ENCODE peak calls at places on chromosomes 16 and 17, in five cellular contexts. One of them, this sample, is unnamed.

GRCh38 chr17:57524790-57525543 is 220.1 kb downstream of the CCDC182 start:
- DNase-seq in stomach: no peak
- DNase-seq in body of pancreas: no peak
- DNase-seq in sigmoid colon: no peak
- DNase-seq in ovary: no peak
- DNase-seq in this sample: no peak

GRCh38 chr16:79286646-79287423 is 313.7 kb downstream of the MAF start:
- DNase-seq in stomach: peak; percentile 49
- DNase-seq in body of pancreas: peak; percentile 63
- DNase-seq in sigmoid colon: peak; percentile 74
- DNase-seq in ovary: peak; percentile 51
- DNase-seq in this sample: peak; percentile 78

GRCh38 chr17:31319253-31319661 is 2.2 kb downstream of the EVI2A start:
- DNase-seq in stomach: no peak
- DNase-seq in body of pancreas: no peak
- DNase-seq in sigmoid colon: no peak
- DNase-seq in ovary: no peak
- DNase-seq in this sample: no peak

GRCh38 chr16:22088642-22089041 is 3.7 kb upstream of the VWA3A start:
- DNase-seq in stomach: no peak
- DNase-seq in body of pancreas: no peak
- DNase-seq in sigmoid colon: no peak
- DNase-seq in ovary: no peak
- DNase-seq in this sample: no peak

GRCh38 chr17:49086316-49086605 is 46.3 kb upstream of the B4GALNT2 start:
- DNase-seq in stomach: no peak
- DNase-seq in body of pancreas: no peak
- DNase-seq in sigmoid colon: no peak
- DNase-seq in ovary: no peak
- DNase-seq in this sample: no peak

GRCh38 chr17:31830971-31831755 is 27.9 kb downstream of the COPRS start:
- DNase-seq in stomach: no peak
- DNase-seq in body of pancreas: no peak
- DNase-seq in sigmoid colon: no peak
- DNase-seq in ovary: no peak
- DNase-seq in this sample: no peak

GRCh38 chr16:49463529-49463928 is 89.9 kb downstream of the C16orf78 start:
- DNase-seq in stomach: peak; percentile 44
- DNase-seq in body of pancreas: peak; percentile 6
- DNase-seq in sigmoid colon: peak; percentile 36
- DNase-seq in ovary: peak; percentile 4
- DNase-seq in this sample: peak; percentile 92

GRCh38 chr17:13594310-13594709 is 7.4 kb downstream of the HS3ST3A1 start:
- DNase-seq in stomach: no peak
- DNase-seq in body of pancreas: no peak
- DNase-seq in sigmoid colon: no peak
- DNase-seq in ovary: no peak
- DNase-seq in this sample: no peak

GRCh38 chr16:56258508-56259424 is 67.5 kb downstream of the GNAO1 start:
- DNase-seq in stomach: no peak
- DNase-seq in body of pancreas: no peak
- DNase-seq in sigmoid colon: peak; percentile 62
- DNase-seq in ovary: no peak
- DNase-seq in this sample: no peak

GRCh38 chr16:15822957-15823356 is 33.9 kb downstream of the MYH11 start:
- DNase-seq in stomach: peak; percentile 68
- DNase-seq in body of pancreas: peak; percentile 60
- DNase-seq in sigmoid colon: peak; percentile 97
- DNase-seq in ovary: peak; percentile 31
- DNase-seq in this sample: no peak

GRCh38 chr17:48513097-48513496 is 17.7 kb downstream of the HOXB1 start:
- DNase-seq in stomach: no peak
- DNase-seq in body of pancreas: no peak
- DNase-seq in sigmoid colon: no peak
- DNase-seq in ovary: no peak
- DNase-seq in this sample: no peak

DNA sequence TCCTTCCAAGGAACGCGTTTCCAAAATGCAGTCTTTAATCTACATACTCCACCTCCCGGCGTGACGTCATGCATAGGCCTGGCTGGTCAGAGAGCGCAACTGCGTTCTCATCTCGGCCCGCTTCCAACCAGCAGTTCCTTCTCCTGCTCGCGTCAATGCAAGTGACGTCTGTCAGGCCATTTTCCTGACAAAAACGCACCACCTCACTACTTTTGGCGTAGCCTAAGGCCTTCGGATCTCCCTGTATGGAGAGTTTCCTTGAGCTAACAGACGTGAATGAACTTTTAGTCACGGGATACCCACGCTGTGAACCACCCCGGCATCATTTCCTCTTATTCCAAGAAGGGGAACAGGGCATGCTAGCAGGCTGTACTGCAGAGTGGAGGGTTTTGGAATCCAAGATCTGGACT is 25.0 kb downstream of the TEX14 start:
- DNase-seq in stomach: peak; percentile 74
- DNase-seq in body of pancreas: peak; percentile 70
- DNase-seq in sigmoid colon: peak; percentile 86
- DNase-seq in ovary: peak; percentile 73
- DNase-seq in this sample: peak; percentile 68
- TF ChIP-seq POLR2A in stomach: no peak
- TF ChIP-seq POLR2A in body of pancreas: no peak
- TF ChIP-seq POLR2A in sigmoid colon: no peak
- TF ChIP-seq POLR2A in ovary: no peak
- TF ChIP-seq POLR2A in this sample: no peak

DNA sequence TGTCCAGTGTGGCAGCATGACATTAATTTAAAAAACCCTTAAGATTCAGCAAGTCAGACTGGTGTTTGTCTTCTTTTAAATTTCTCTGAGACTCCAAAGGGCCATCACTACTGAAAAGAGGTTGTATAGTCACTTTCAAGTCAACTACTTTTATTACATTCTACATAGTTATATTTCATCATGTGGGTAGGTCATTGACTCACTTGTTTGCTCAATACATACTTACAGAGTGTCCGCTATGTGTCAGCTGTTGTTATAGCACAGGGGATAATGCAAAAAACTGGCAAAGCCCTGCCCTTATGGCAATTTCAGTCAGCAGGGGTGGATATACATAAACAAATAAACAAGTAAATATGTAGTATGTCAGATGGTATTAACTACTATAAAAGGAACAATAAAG is 2.5 kb upstream of the MYH4 start:
- DNase-seq in stomach: no peak
- DNase-seq in body of pancreas: no peak
- DNase-seq in sigmoid colon: no peak
- DNase-seq in ovary: no peak
- DNase-seq in this sample: no peak
- H3K27ac ChIP-seq in stomach: no peak overlapping the region
- H3K27ac ChIP-seq in body of pancreas: no peak overlapping the region
- H3K27ac ChIP-seq in sigmoid colon: no peak overlapping the region
- H3K27ac ChIP-seq in ovary: no peak overlapping the region
- H3K27ac ChIP-seq in this sample: no peak overlapping the region

GRCh38 chr17:82031303-82031884 is at the start of gene RAC3:
- DNase-seq in stomach: no peak
- DNase-seq in body of pancreas: no peak
- DNase-seq in sigmoid colon: no peak
- DNase-seq in ovary: no peak
- DNase-seq in this sample: no peak
- TF ChIP-seq POLR2A in stomach: no peak
- TF ChIP-seq POLR2A in body of pancreas: no peak
- TF ChIP-seq POLR2A in sigmoid colon: no peak
- TF ChIP-seq POLR2A in ovary: no peak
- TF ChIP-seq POLR2A in this sample: no peak

GRCh38 chr17:36188891-36189306 is 7.7 kb downstream of the CCL3L1 start:
- DNase-seq in stomach: no peak
- DNase-seq in body of pancreas: no peak
- DNase-seq in sigmoid colon: no peak
- DNase-seq in ovary: no peak
- DNase-seq in this sample: peak; percentile 78
- H3K27ac ChIP-seq in stomach: peak overlapping the region; percentile 53
- H3K27ac ChIP-seq in body of pancreas: peak overlapping the region; percentile 47
- H3K27ac ChIP-seq in sigmoid colon: peak overlapping the region; percentile 12
- H3K27ac ChIP-seq in ovary: no peak overlapping the region
- H3K27ac ChIP-seq in this sample: peak overlapping the region; percentile 78

DNA sequence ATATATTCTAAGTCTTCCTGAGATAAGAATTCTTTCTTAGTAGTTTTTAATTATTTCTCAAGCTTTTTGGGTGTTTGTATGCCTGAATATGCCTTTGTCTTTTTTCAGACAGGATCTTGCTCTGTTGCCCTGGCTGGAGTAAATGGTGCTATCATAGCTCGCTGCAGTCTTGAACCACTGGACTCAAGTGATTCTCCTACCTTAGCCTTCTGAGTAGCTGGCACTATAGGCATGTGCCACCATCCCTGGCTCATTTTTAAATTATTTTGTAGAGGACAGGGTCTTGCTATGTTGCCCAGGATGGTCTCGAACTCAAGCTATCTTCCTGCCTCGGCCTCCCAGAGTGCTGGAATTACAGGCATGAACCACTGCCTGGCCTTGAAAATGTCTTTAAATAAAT is 41.6 kb downstream of the MAP2K4 start:
- DNase-seq in stomach: no peak
- DNase-seq in body of pancreas: no peak
- DNase-seq in sigmoid colon: no peak
- DNase-seq in ovary: no peak
- DNase-seq in this sample: no peak
- TF ChIP-seq POLR2A in stomach: no peak
- TF ChIP-seq POLR2A in body of pancreas: no peak
- TF ChIP-seq POLR2A in sigmoid colon: no peak
- TF ChIP-seq POLR2A in ovary: no peak
- TF ChIP-seq POLR2A in this sample: no peak

GRCh38 chr17:17793378-17794214 is 43.2 kb downstream of the SREBF1 start:
- DNase-seq in stomach: no peak
- DNase-seq in body of pancreas: no peak
- DNase-seq in sigmoid colon: no peak
- DNase-seq in ovary: no peak
- DNase-seq in this sample: no peak
- H3K27ac ChIP-seq in stomach: peak overlapping the region; percentile 8
- H3K27ac ChIP-seq in body of pancreas: peak overlapping the region; percentile 49
- H3K27ac ChIP-seq in sigmoid colon: peak overlapping the region; percentile 76
- H3K27ac ChIP-seq in ovary: no peak overlapping the region
- H3K27ac ChIP-seq in this sample: peak overlapping the region; percentile 46

GRCh38 chr16:9008335-9009260 is 44.9 kb upstream of the USP7 start:
- DNase-seq in stomach: peak; percentile 83
- DNase-seq in body of pancreas: peak; percentile 75
- DNase-seq in sigmoid colon: peak; percentile 78
- DNase-seq in ovary: peak; percentile 68
- DNase-seq in this sample: peak; percentile 66
- TF ChIP-seq POLR2A in stomach: no peak
- TF ChIP-seq POLR2A in body of pancreas: no peak
- TF ChIP-seq POLR2A in sigmoid colon: no peak
- TF ChIP-seq POLR2A in ovary: no peak
- TF ChIP-seq POLR2A in this sample: no peak